ENCODE peak calls at places on chromosomes 6 and 20, in eight cellular contexts. F is heart left ventricle, T is omental fat pad, I is neural crest cell, H is cardiac fibroblast, V is Peyer's patch, B is adrenal gland, Z is osteoblast. S is an unnamed sample.

GRCh38 chr20:4441191-4441590 is 280.5 kb upstream of the PRND start:
- DNase-seq in T (no peak), B (no peak), I (no peak), Z (no peak), V (no peak), H (no peak), F (no peak), S (no peak)

GRCh38 chr6:16766043-16766521 is 4.8 kb upstream of the ATXN1 start:
- DNase-seq in F (no peak), H (peak), Z (peak), B (no peak), T (no peak), V (no peak), I (no peak), S (no peak)

GRCh38 chr20:478010-478948 is 15.9 kb upstream of the TBC1D20 start:
- DNase-seq in F (no peak), H (peak), V (no peak), I (no peak), Z (peak), T (no peak), B (no peak), S (no peak)

GRCh38 chr6:154500769-154501171 is 9.7 kb downstream of the CNKSR3 start:
- DNase-seq in B (no peak), F (no peak), T (no peak), H (no peak), Z (peak), I (no peak), V (no peak), S (no peak)

GRCh38 chr6:39776581-39776980 is 15.6 kb upstream of the DAAM2 start:
- DNase-seq in B (no peak), Z (no peak), H (no peak), F (no peak), T (no peak), I (no peak), V (no peak), S (no peak)

GRCh38 chr6:100370265-100370664 is 94.5 kb downstream of the SIM1 start:
- DNase-seq in V (no peak), H (no peak), I (no peak), F (no peak), T (no peak), Z (peak), B (no peak), S (no peak)

GRCh38 chr20:57329608-57330221 is at the start of gene SPO11:
- DNase-seq in F (no peak), B (no peak), Z (no peak), T (no peak), H (no peak), V (no peak), I (peak), S (no peak)

GRCh38 chr6:50185006-50185405 is 135.3 kb upstream of the DEFB112 start:
- DNase-seq in H (no peak), T (no peak), I (no peak), Z (no peak), V (no peak), F (no peak), B (no peak), S (no peak)

GRCh38 chr6:88577461-88577860 is 386.0 kb downstream of the RNGTT start:
- DNase-seq in T (no peak), V (no peak), Z (no peak), H (no peak), B (no peak), F (no peak), I (no peak), S (no peak)

GRCh38 chr6:114690625-114691024 is 347.8 kb upstream of the HS3ST5 start:
- DNase-seq in H (no peak), V (no peak), B (no peak), Z (no peak), T (no peak), F (no peak), I (no peak), S (no peak)

GRCh38 chr20:38485041-38485440 is 12.4 kb downstream of the RALGAPB start:
- DNase-seq in V (no peak), H (peak), Z (no peak), F (no peak), T (no peak), I (no peak), B (no peak), S (no peak)

GRCh38 chr20:10984294-10984693 is 310.5 kb upstream of the JAG1 start:
- DNase-seq in Z (no peak), T (no peak), V (no peak), I (no peak), F (no peak), H (no peak), B (no peak), S (no peak)

GRCh38 chr20:19000071-19000470 is 186.5 kb downstream of the SCP2D1 start:
- DNase-seq in H (no peak), Z (no peak), F (no peak), I (no peak), T (no peak), B (peak), V (no peak), S (no peak)

GRCh38 chr6:157040191-157040590 is 263.0 kb downstream of the ARID1B start:
- DNase-seq in I (no peak), H (no peak), B (no peak), T (no peak), V (no peak), Z (no peak), F (no peak), S (no peak)

GRCh38 chr20:58229198-58229802 is 847 bp upstream of the ANKRD60 start:
- DNase-seq in H (no peak), T (no peak), F (no peak), I (no peak), B (no peak), V (no peak), Z (no peak), S (no peak)

GRCh38 chr6:33583591-33584155 is 3.6 kb upstream of the BAK1 start:
- DNase-seq in Z (peak), H (no peak), V (no peak), T (no peak), F (no peak), B (no peak), I (peak), S (no peak)

GRCh38 chr6:123804771-123805540 is 1.3 kb downstream of the NKAIN2 start:
- DNase-seq in T (no peak), I (no peak), V (no peak), Z (peak), H (no peak), B (no peak), F (no peak), S (no peak)

GRCh38 chr6:130906736-130907381 is 79.7 kb downstream of the SMLR1 start:
- DNase-seq in I (no peak), V (no peak), F (no peak), T (no peak), Z (peak), B (no peak), H (peak), S (no peak)

GRCh38 chr6:16432075-16433032 is 194.0 kb downstream of the GMPR start:
- DNase-seq in T (no peak), F (peak), I (no peak), V (no peak), H (peak), Z (peak), B (peak), S (no peak)

GRCh38 chr20:17735206-17735804 is 35.5 kb downstream of the BANF2 start:
- DNase-seq in F (no peak), I (no peak), Z (peak), H (peak), T (no peak), B (peak), V (no peak), S (no peak)

GRCh38 chr6:135148889-135149288 is 32.2 kb upstream of the MYB start:
- DNase-seq in I (no peak), H (no peak), B (no peak), V (no peak), F (no peak), Z (no peak), T (no peak), S (no peak)

GRCh38 chr20:52204136-52204535 is 12.6 kb upstream of the ZFP64 start:
- DNase-seq in T (no peak), H (no peak), V (no peak), Z (no peak), F (no peak), I (no peak), B (no peak), S (no peak)

GRCh38 chr6:154164397-154164796 is 125.4 kb downstream of the OPRM1 start:
- DNase-seq in F (peak), I (no peak), T (no peak), V (no peak), Z (peak), H (peak), B (peak), S (no peak)

GRCh38 chr6:125200986-125201385 is 47.4 kb downstream of the TPD52L1 start:
- DNase-seq in H (no peak), F (no peak), Z (no peak), I (no peak), V (no peak), B (no peak), T (no peak), S (no peak)

GRCh38 chr6:144173971-144174370 is 23.7 kb downstream of the STX11 start:
- DNase-seq in V (no peak), B (no peak), Z (no peak), T (no peak), H (no peak), I (no peak), F (no peak), S (no peak)

GRCh38 chr6:163565140-163565539 is 150.6 kb downstream of the QKI start:
- DNase-seq in V (no peak), T (no peak), H (peak), Z (peak), B (no peak), F (no peak), I (no peak), S (no peak)

GRCh38 chr6:118788702-118789101 is 105.2 kb upstream of the ASF1A start:
- DNase-seq in H (no peak), F (no peak), Z (no peak), I (no peak), T (no peak), V (no peak), B (no peak), S (no peak)

GRCh38 chr20:14264869-14265268 is 72.5 kb downstream of the FLRT3 start:
- DNase-seq in I (no peak), B (no peak), F (no peak), V (no peak), Z (no peak), T (no peak), H (peak), S (no peak)
- TF ChIP-seq CTCF in I (peak), B (no peak), F (no peak), V (peak), Z (no peak), T (no peak), H (peak), S (no peak)

GRCh38 chr6:31162463-31163165 is 4.2 kb downstream of the TCF19 start:
- DNase-seq in V (no peak), I (no peak), T (no peak), F (no peak), Z (no peak), H (no peak), B (no peak), S (no peak)
- TF ChIP-seq CTCF in V (no peak), I (no peak), T (no peak), F (no peak), Z (no peak), H (no peak), B (no peak), S (no peak)

GRCh38 chr6:6154335-6154734 is 147.6 kb upstream of the NRN1 start:
- DNase-seq in T (no peak), F (no peak), I (no peak), H (no peak), Z (no peak), B (no peak), V (no peak), S (no peak)

GRCh38 chr6:6148192-6148815 is 141.6 kb upstream of the NRN1 start:
- DNase-seq in B (no peak), V (no peak), I (no peak), H (no peak), Z (peak), F (no peak), T (no peak), S (no peak)

DNA sequence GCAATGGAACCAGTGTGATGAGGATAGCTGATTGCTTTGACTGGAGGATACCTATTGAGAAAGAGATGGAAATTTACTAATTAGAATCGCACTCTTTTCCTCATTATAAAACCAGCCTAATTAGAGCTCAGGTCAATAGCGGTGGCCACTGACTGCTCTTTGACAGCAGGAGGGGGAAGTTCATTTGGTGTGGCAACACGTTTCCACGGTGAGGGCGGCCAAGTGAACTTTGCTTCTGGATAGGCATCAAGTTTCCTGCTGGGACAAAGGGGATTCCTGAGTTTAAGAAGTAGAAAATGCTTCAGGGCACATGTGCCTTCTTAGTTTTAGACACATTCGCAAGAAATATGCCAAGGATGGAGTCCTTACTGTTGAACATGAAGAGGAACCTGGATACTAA is 145.3 kb upstream of the NRN1 start:
- DNase-seq in F (no peak), H (no peak), V (no peak), Z (no peak), I (no peak), T (no peak), B (no peak), S (no peak)
- TF ChIP-seq CTCF in F (no peak), H (no peak), V (no peak), Z (no peak), I (no peak), T (no peak), B (no peak), S (no peak)

GRCh38 chr6:4319992-4320683 is 184.8 kb upstream of the ECI2 start:
- DNase-seq in T (no peak), I (no peak), Z (no peak), H (peak), V (no peak), B (no peak), F (peak), S (no peak)

GRCh38 chr6:4314201-4314707 is 178.9 kb upstream of the ECI2 start:
- DNase-seq in B (no peak), T (no peak), V (no peak), I (no peak), F (no peak), H (no peak), Z (no peak), S (no peak)

GRCh38 chr6:4313044-4313686 is 177.8 kb upstream of the ECI2 start:
- DNase-seq in Z (peak), T (no peak), H (peak), F (peak), V (no peak), B (peak), I (no peak), S (no peak)

GRCh38 chr6:4320860-4321259 is 185.5 kb upstream of the ECI2 start:
- DNase-seq in F (no peak), B (no peak), Z (no peak), H (peak), T (no peak), V (no peak), I (no peak), S (no peak)

GRCh38 chr6:4316867-4317400 is 181.6 kb upstream of the ECI2 start:
- DNase-seq in B (peak), H (peak), Z (no peak), I (no peak), T (no peak), F (peak), V (peak), S (no peak)
- TF ChIP-seq CTCF in B (no peak), H (no peak), Z (no peak), I (no peak), T (no peak), F (no peak), V (peak), S (no peak)

DNA sequence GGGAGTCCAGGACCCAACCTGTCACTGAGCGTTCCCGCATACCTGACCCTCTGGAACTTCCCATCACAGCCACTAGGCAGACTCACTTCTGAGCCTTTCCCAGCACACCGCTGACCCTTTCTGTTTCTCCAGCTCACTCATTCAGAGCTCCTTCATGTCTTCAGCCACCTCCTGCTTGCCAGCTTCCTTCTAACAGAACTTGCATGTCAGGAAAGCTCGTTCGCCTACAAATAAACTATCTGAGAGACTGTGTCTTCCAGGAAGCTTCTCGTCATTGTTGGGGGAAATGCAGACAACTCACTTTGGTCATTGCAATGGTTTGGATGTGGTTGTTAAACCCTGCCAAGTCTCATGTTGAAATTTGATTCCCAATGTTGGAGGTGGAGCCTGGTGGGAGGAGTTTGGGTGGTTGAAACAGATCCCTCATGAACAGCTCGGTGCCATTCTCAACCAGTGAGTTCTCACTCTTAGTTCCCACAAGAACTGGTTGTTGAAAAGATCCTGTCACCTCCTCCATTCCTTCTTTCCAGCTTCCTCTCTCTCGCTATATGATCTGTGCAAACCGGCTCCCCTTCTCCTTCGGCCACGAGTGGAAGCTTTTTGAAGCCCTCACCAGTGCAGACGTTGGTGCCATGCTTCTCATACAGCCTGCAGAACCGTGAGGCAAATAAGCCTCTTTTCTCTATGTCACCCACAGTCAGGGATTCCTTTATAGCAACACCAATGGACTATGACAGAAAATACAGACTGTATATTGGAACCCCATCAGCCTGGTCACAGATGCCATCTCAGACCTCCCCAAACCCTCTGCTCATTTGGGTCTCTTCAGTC is 1.4 kb upstream of the MUC21 start:
- DNase-seq in B (peak), I (no peak), F (no peak), H (peak), V (no peak), Z (no peak), T (no peak), S (no peak)
- TF ChIP-seq CTCF in B (no peak), I (peak), F (peak), H (peak), V (peak), Z (peak), T (no peak), S (no peak)

DNA sequence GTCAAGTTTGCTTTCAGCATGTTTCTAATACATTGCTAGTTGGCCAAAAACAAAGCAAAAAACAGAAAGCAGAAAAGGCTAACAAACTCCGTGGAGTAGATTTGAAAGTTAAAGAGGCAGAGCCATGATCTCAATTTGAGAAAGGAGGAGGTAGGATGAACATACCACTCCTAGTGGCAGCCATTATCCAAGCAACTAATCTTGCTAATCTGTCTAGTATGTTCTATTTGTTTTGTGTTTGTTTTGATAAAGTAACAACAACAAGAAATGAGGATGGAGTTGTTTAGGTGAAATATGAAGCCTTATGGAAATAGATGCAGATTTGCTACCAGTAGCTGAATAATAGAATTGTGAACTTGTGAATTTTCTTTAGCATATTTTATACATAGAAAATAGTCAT is 295.5 kb upstream of the PRDM1 start:
- DNase-seq in Z (no peak), I (no peak), F (no peak), V (no peak), T (no peak), H (no peak), B (no peak), S (no peak)
- TF ChIP-seq CTCF in Z (peak), I (no peak), F (no peak), V (no peak), T (no peak), H (peak), B (no peak), S (no peak)

DNA sequence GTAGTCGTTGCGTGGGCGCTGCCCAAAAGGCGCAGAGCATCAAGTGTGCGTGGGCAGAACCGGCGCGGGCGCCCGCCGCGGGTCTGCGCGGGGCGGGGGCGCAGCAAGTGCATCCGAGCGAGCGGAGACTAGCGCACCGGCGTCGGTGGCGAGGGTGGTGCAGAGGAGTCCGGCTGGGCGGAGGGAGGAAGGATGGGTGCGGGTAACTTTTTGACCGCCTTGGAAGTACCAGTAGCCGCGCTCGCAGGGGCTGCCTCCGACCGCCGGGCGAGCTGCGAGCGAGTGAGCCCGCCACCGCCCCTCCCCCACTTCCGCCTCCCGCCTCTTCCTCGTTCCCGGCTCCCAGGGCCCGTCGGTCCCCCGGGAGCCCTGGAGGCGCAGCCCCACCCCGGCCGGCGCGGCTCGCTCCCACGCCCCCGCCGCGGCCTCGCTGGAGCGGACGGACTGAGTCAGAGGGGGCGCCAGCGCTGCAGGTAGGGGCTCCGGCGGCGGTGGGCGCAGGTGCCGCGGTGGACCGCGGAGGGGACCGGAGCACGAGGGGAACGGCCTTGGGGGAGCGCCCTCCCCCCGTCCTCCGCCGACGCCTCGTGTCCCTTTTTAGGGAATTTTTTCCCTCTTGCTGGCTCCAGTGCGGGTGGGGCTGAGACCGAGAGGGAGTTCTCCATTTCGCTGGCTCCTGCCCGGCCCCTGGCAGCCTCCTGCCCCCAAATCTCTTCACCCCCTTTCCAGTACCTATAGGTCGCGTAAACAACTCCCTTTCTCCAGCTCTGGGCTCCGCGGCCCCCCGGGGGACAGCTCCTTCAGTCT is 1.6 kb upstream of the DBNDD2 start:
- DNase-seq in H (peak), V (peak), Z (peak), F (peak), I (peak), B (peak), T (no peak), S (peak)
- TF ChIP-seq CTCF in H (no peak), V (no peak), Z (no peak), F (no peak), I (no peak), B (no peak), T (no peak), S (no peak)